ENCODE peak calls at places on chromosomes 5 and 9, in six cellular contexts. W, I, G, F, Z and D are unnamed samples.

GRCh38 chr9:112545237-112545636 is 58.6 kb downstream of the KIAA1958 start:
- DNase-seq in W (no peak), I (no peak), G (no peak), F (no peak), Z (no peak), D (no peak)

GRCh38 chr5:111453290-111453689 is 59.0 kb downstream of the STARD4 start:
- DNase-seq in W (no peak), I (no peak), G (no peak), F (no peak), Z (peak; percentile 59), D (no peak)

GRCh38 chr5:69368458-69369368 is 607 bp downstream of the AK6 start:
- DNase-seq in W (no peak), I (no peak), G (no peak), F (peak; percentile 49), Z (peak; percentile 60), D (peak; percentile 54)

GRCh38 chr9:22044583-22044982 is 35.5 kb upstream of the CDKN2B start:
- DNase-seq in W (no peak), I (no peak), G (no peak), F (peak; percentile 86), Z (peak; percentile 91), D (no peak)

GRCh38 chr9:14322211-14323082 is 8.5 kb upstream of the NFIB start:
- DNase-seq in W (peak; percentile 91), I (peak; percentile 97), G (peak; percentile 51), F (peak; percentile 98), Z (peak; percentile 97), D (peak; percentile 33)

GRCh38 chr5:134175874-134176522 is 752 bp downstream of the SKP1 start:
- DNase-seq in W (peak; percentile 34), I (peak; percentile 70), G (no peak), F (peak; percentile 42), Z (peak; percentile 71), D (no peak)

GRCh38 chr9:135341612-135342169 is 137.9 kb upstream of the PPP1R26 start:
- DNase-seq in W (no peak), I (no peak), G (no peak), F (no peak), Z (no peak), D (no peak)

GRCh38 chr5:180591249-180591887 is at the start of gene SCGB3A1:
- DNase-seq in W (no peak), I (no peak), G (no peak), F (peak; percentile 22), Z (peak; percentile 19), D (no peak)

DNA sequence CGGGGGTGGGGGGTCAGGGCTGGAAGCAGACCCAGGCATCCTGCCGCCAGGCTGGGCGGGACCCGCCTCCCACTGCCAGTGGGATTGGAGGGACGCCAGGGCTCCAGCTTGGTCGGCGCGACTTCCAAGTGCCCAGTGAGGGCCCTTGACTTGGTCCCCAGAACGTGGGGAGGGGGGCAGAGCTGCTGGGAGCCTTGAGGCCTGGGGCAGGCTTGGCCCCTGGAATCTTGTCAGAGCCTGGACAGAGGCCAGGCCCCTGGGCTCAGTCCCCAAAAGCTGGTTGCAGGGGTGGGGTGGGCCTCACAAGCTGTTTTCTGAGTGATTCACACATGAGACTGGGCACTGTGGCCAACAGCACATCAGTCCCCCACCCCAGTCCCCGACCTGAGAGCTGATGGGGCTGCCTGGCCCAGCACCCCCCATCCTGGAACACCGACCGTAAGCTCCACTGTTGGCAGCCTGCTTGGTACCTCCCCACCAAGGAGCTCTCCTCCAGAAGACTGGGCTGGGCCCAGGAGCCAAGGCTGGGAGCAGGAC is 528 bp downstream of the CLIC3 start:
- DNase-seq in W (peak; percentile 45), I (no peak), G (no peak), F (no peak), Z (peak; percentile 69), D (no peak)
- H3K4me3 ChIP-seq in W (no peak overlapping the region), I (no peak overlapping the region), G (peak overlapping the region; percentile 52), F (no peak overlapping the region), Z (peak overlapping the region; percentile 57), D (peak overlapping the region; percentile 35)

GRCh38 chr9:122797316-122798033 is 2.4 kb upstream of the OR1K1 start:
- DNase-seq in W (no peak), I (no peak), G (no peak), F (no peak), Z (peak; percentile 38), D (no peak)
- H3K9me3 ChIP-seq in W (no peaks in the 10 kb centered on the region), I (no peaks in the 10 kb centered on the region), G (no peaks in the 10 kb centered on the region), F (no peaks in the 10 kb centered on the region), Z (no peaks in the 10 kb centered on the region), D (no peaks in the 10 kb centered on the region)

GRCh38 chr5:77310494-77311216 is 100.2 kb downstream of the PDE8B start:
- DNase-seq in W (no peak), I (no peak), G (no peak), F (no peak), Z (no peak), D (no peak)
- H3K4me3 ChIP-seq in W (no peak overlapping the region), I (no peak overlapping the region), G (no peak overlapping the region), F (no peak overlapping the region), Z (no peak overlapping the region), D (no peak overlapping the region)

GRCh38 chr5:179080724-179081123 is 20.6 kb downstream of the ZNF354C start:
- DNase-seq in W (no peak), I (no peak), G (no peak), F (no peak), Z (no peak), D (no peak)
- H3K9me3 ChIP-seq in W (peaks cover 81% of the 10 kb centered on the region), I (peaks cover 45% of the 10 kb centered on the region), G (peaks cover 90% of the 10 kb centered on the region), F (no peaks in the 10 kb centered on the region), Z (peaks cover 46% of the 10 kb centered on the region), D (peaks cover 92% of the 10 kb centered on the region)